ENCODE peak calls at places on chromosomes 4 and X, in ten cellular contexts. H is activated naive CD8-positive, alpha-beta T cell treated with anti-CD3 and anti-CD28 coated beads for 36 hours; C is right atrium auricular region; L is heart right ventricle; U is AG10803; A is activated T-helper 9 cell treated with anti-CD3 and anti-CD28 coated beads, Interleukin-2, amount 50 U/mL, for 16 hours; Y is HEK293T; X is naive thymus-derived CD4-positive, alpha-beta T cell; I is tibial nerve; P is HFFc6. G is an unnamed sample.

GRCh38 chr4:67755974-67756373 is 1.8 kb upstream of the GNRHR start:
- DNase-seq in H (no peak), C (no peak), L (no peak), U (no peak), A (no peak), Y (no peak), X (no peak), I (no peak), P (no peak), G (no peak)

GRCh38 chr4:182267048-182267447 is 23.8 kb downstream of the TENM3 start:
- DNase-seq in H (no peak), C (no peak), L (no peak), U (no peak), A (no peak), Y (no peak), X (no peak), I (no peak), P (no peak), G (no peak)

GRCh38 chr4:111854494-111855087 is 290.7 kb upstream of the FAM241A start:
- DNase-seq in H (peak), C (no peak), L (no peak), U (peak), A (no peak), Y (peak), X (no peak), I (no peak), P (peak), G (peak)

GRCh38 chrX:44162964-44163475 is 180.5 kb downstream of the EFHC2 start:
- DNase-seq in H (no peak), C (no peak), L (no peak), U (no peak), A (no peak), Y (no peak), X (no peak), I (no peak), P (no peak), G (no peak)

GRCh38 chr4:75345436-75345835 is 168.8 kb downstream of the RCHY1 start:
- DNase-seq in H (no peak), C (no peak), L (no peak), U (no peak), A (no peak), Y (no peak), X (no peak), I (no peak), P (no peak), G (no peak)

GRCh38 chrX:262391-262909 is 18.7 kb upstream of the PLCXD1 start:
- DNase-seq in H (no peak), C (no peak), L (no peak), U (no peak), A (no peak), Y (no peak), X (no peak), I (no peak), P (no peak), G (no peak)

GRCh38 chrX:1416327-1416784 is 24.4 kb upstream of the SLC25A6 start:
- DNase-seq in H (no peak), C (no peak), L (no peak), U (no peak), A (no peak), Y (no peak), X (no peak), I (no peak), P (no peak), G (no peak)

GRCh38 chrX:17922303-17922702 is 61.2 kb upstream of the RAI2 start:
- DNase-seq in H (no peak), C (no peak), L (no peak), U (no peak), A (no peak), Y (no peak), X (no peak), I (no peak), P (no peak), G (no peak)

GRCh38 chr4:85474818-85475630 is at the start of gene ARHGAP24:
- DNase-seq in H (peak), C (peak), L (peak), U (peak), A (no peak), Y (peak), X (no peak), I (peak), P (peak), G (no peak)

GRCh38 chrX:88425739-88426138 is 321.3 kb upstream of the CPXCR1 start:
- DNase-seq in H (no peak), C (no peak), L (no peak), U (no peak), A (no peak), Y (no peak), X (no peak), I (no peak), P (no peak), G (no peak)

GRCh38 chrX:15242899-15243555 is 26.9 kb downstream of the ASB9 start:
- DNase-seq in H (peak), C (no peak), L (no peak), U (peak), A (peak), Y (peak), X (peak), I (peak), P (peak), G (peak)

GRCh38 chr4:2793920-2794706 is 1.2 kb downstream of the SH3BP2 start:
- DNase-seq in H (no peak), C (no peak), L (peak), U (peak), A (no peak), Y (no peak), X (no peak), I (no peak), P (peak), G (no peak)

GRCh38 chr4:185238261-185238681 is 28.9 kb downstream of the SNX25 start:
- DNase-seq in H (no peak), C (no peak), L (no peak), U (peak), A (no peak), Y (no peak), X (no peak), I (no peak), P (peak), G (no peak)

GRCh38 chrX:119990409-119990994 is 47.0 kb upstream of the NKAP start:
- DNase-seq in H (no peak), C (no peak), L (no peak), U (no peak), A (no peak), Y (peak), X (no peak), I (no peak), P (no peak), G (no peak)

GRCh38 chrX:71550578-71550977 is 17.7 kb downstream of the OGT start:
- DNase-seq in H (no peak), C (no peak), L (no peak), U (no peak), A (no peak), Y (no peak), X (no peak), I (no peak), P (no peak), G (no peak)

GRCh38 chr4:158065176-158065575 is 107.6 kb downstream of the GASK1B start:
- DNase-seq in H (no peak), C (no peak), L (no peak), U (no peak), A (no peak), Y (no peak), X (no peak), I (no peak), P (no peak), G (no peak)

GRCh38 chr4:183097251-183098079 is 1.6 kb upstream of the WWC2 start:
- DNase-seq in H (no peak), C (no peak), L (peak), U (no peak), A (peak), Y (no peak), X (peak), I (peak), P (no peak), G (no peak)

GRCh38 chr4:40514409-40515025 is 115.1 kb downstream of the RBM47 start:
- DNase-seq in H (no peak), C (no peak), L (no peak), U (no peak), A (no peak), Y (no peak), X (no peak), I (no peak), P (no peak), G (no peak)

GRCh38 chr4:185242749-185243533 is 33.5 kb downstream of the SNX25 start:
- DNase-seq in H (no peak), C (no peak), L (no peak), U (no peak), A (no peak), Y (no peak), X (no peak), I (no peak), P (no peak), G (no peak)

GRCh38 chr4:170391066-170391754 is 301.5 kb upstream of the AADAT start:
- DNase-seq in H (no peak), C (no peak), L (no peak), U (peak), A (no peak), Y (no peak), X (no peak), I (no peak), P (no peak), G (peak)

GRCh38 chrX:72048515-72049455 is 82.9 kb downstream of the RTL5 start:
- DNase-seq in H (peak), C (no peak), L (no peak), U (no peak), A (no peak), Y (no peak), X (no peak), I (no peak), P (no peak), G (no peak)

G was measured in Jurkat, Clone E6-1.